ENCODE peak calls at places on chromosomes 16 and 17, in five cellular contexts. One of them, this sample, is unnamed.

GRCh38 chr17:80517641-80518040 is 27.0 kb upstream of the RPTOR start:
- DNase-seq in HepG2: no peak
- DNase-seq in K562: no peak
- DNase-seq in GM12878: no peak
- DNase-seq in HCT116: no peak
- DNase-seq in this sample: no peak

GRCh38 chr17:17079336-17079735 is 37.1 kb downstream of the MPRIP start:
- DNase-seq in HepG2: no peak
- DNase-seq in HCT116: no peak
- DNase-seq in GM12878: no peak
- DNase-seq in K562: peak; percentile 45
- DNase-seq in this sample: no peak

GRCh38 chr17:74351552-74352210 is 10.0 kb downstream of the BTBD17 start:
- DNase-seq in K562: peak; percentile 31
- DNase-seq in GM12878: no peak
- DNase-seq in HepG2: no peak
- DNase-seq in HCT116: no peak
- DNase-seq in this sample: no peak

GRCh38 chr16:13453325-13453724 is 466.6 kb upstream of the ERCC4 start:
- DNase-seq in K562: no peak
- DNase-seq in GM12878: no peak
- DNase-seq in HCT116: no peak
- DNase-seq in HepG2: no peak
- DNase-seq in this sample: no peak

GRCh38 chr16:4726616-4727015 is 7.5 kb downstream of the ANKS3 start:
- DNase-seq in K562: no peak
- DNase-seq in HepG2: no peak
- DNase-seq in GM12878: no peak
- DNase-seq in HCT116: no peak
- DNase-seq in this sample: no peak

GRCh38 chr16:75946058-75946457 is 219.8 kb upstream of the CPHXL start:
- DNase-seq in HepG2: no peak
- DNase-seq in GM12878: no peak
- DNase-seq in HCT116: no peak
- DNase-seq in K562: no peak
- DNase-seq in this sample: no peak

GRCh38 chr17:43917348-43918025 is 10.2 kb upstream of the MPP2 start:
- DNase-seq in HepG2: no peak
- DNase-seq in HCT116: no peak
- DNase-seq in K562: peak; percentile 65
- DNase-seq in GM12878: no peak
- DNase-seq in this sample: no peak

GRCh38 chr17:40363480-40363838 is 1.1 kb downstream of the GJD3 start:
- DNase-seq in K562: peak; percentile 58
- DNase-seq in HCT116: no peak
- DNase-seq in HepG2: no peak
- DNase-seq in GM12878: no peak
- DNase-seq in this sample: no peak

GRCh38 chr16:87618216-87618615 is 15.9 kb downstream of the JPH3 start:
- DNase-seq in K562: no peak
- DNase-seq in HepG2: no peak
- DNase-seq in HCT116: no peak
- DNase-seq in GM12878: no peak
- DNase-seq in this sample: no peak

GRCh38 chr17:3935140-3935542 is 18.9 kb upstream of the P2RX1 start:
- DNase-seq in K562: peak; percentile 70
- DNase-seq in GM12878: no peak
- DNase-seq in HepG2: peak; percentile 73
- DNase-seq in HCT116: peak; percentile 41
- DNase-seq in this sample: peak; percentile 44

GRCh38 chr17:28055546-28056275 is 13.2 kb downstream of the NLK start:
- DNase-seq in HCT116: no peak
- DNase-seq in HepG2: no peak
- DNase-seq in K562: no peak
- DNase-seq in GM12878: no peak
- DNase-seq in this sample: no peak

GRCh38 chr16:22188595-22189442 is 17.3 kb upstream of the EEF2K start:
- DNase-seq in GM12878: peak; percentile 55
- DNase-seq in HepG2: peak; percentile 85
- DNase-seq in HCT116: peak; percentile 70
- DNase-seq in K562: peak; percentile 82
- DNase-seq in this sample: peak; percentile 61

GRCh38 chr17:4719684-4720221 is 9.3 kb downstream of the ARRB2 start:
- DNase-seq in HepG2: no peak
- DNase-seq in HCT116: no peak
- DNase-seq in GM12878: no peak
- DNase-seq in K562: no peak
- DNase-seq in this sample: no peak

GRCh38 chr17:21171309-21171922 is 42.5 kb downstream of the TMEM11 start:
- DNase-seq in HepG2: no peak
- DNase-seq in GM12878: peak; percentile 51
- DNase-seq in K562: no peak
- DNase-seq in HCT116: no peak
- DNase-seq in this sample: no peak

GRCh38 chr17:17713839-17714238 is 32.6 kb downstream of the RAI1 start:
- DNase-seq in GM12878: no peak
- DNase-seq in K562: no peak
- DNase-seq in HCT116: no peak
- DNase-seq in HepG2: peak; percentile 61
- DNase-seq in this sample: no peak

GRCh38 chr17:2030779-2031163 is 818 bp downstream of the DPH1 start:
- DNase-seq in HepG2: no peak
- DNase-seq in K562: peak; percentile 88
- DNase-seq in GM12878: no peak
- DNase-seq in HCT116: peak; percentile 79
- DNase-seq in this sample: no peak

GRCh38 chr16:84218961-84219360 is 20.9 kb downstream of the KCNG4 start:
- DNase-seq in GM12878: no peak
- DNase-seq in K562: no peak
- DNase-seq in HCT116: no peak
- DNase-seq in HepG2: no peak
- DNase-seq in this sample: no peak

GRCh38 chr16:30923554-30924085 is at the start of gene FBXL19:
- DNase-seq in GM12878: no peak
- DNase-seq in K562: no peak
- DNase-seq in HCT116: no peak
- DNase-seq in HepG2: no peak
- DNase-seq in this sample: no peak

GRCh38 chr17:14580494-14580893 is 279.6 kb downstream of the HS3ST3B1 start:
- DNase-seq in K562: no peak
- DNase-seq in GM12878: no peak
- DNase-seq in HepG2: no peak
- DNase-seq in HCT116: no peak
- DNase-seq in this sample: no peak

GRCh38 chr17:15891348-15891747 is 53.6 kb upstream of the ADORA2B start:
- DNase-seq in HCT116: no peak
- DNase-seq in K562: no peak
- DNase-seq in HepG2: no peak
- DNase-seq in GM12878: no peak
- DNase-seq in this sample: no peak

GRCh38 chr16:9913604-9914330 is 268.5 kb downstream of the GRIN2A start:
- DNase-seq in HCT116: no peak
- DNase-seq in GM12878: no peak
- DNase-seq in K562: no peak
- DNase-seq in HepG2: no peak
- DNase-seq in this sample: no peak

GRCh38 chr17:36849871-36850348 is 87.4 kb upstream of the LHX1 start:
- DNase-seq in GM12878: peak; percentile 49
- DNase-seq in K562: peak; percentile 55
- DNase-seq in HepG2: no peak
- DNase-seq in HCT116: peak; percentile 51
- DNase-seq in this sample: no peak

GRCh38 chr17:8964801-8965393 is 610 bp downstream of the PIK3R5 start:
- DNase-seq in HepG2: no peak
- DNase-seq in HCT116: no peak
- DNase-seq in GM12878: no peak
- DNase-seq in K562: no peak
- DNase-seq in this sample: no peak

GRCh38 chr16:82263456-82264159 is 93.6 kb upstream of the MPHOSPH6 start:
- DNase-seq in K562: peak; percentile 78
- DNase-seq in HepG2: peak; percentile 56
- DNase-seq in GM12878: peak; percentile 5
- DNase-seq in HCT116: peak; percentile 53
- DNase-seq in this sample: peak; percentile 68

GRCh38 chr16:15682105-15682570 is 32.1 kb downstream of the NDE1 start:
- DNase-seq in HCT116: peak; percentile 33
- DNase-seq in K562: peak; percentile 86
- DNase-seq in HepG2: peak; percentile 89
- DNase-seq in GM12878: no peak
- DNase-seq in this sample: no peak

GRCh38 chr17:30969989-30970680 is 704 bp upstream of the RNF135 start:
- DNase-seq in HCT116: no peak
- DNase-seq in K562: no peak
- DNase-seq in HepG2: no peak
- DNase-seq in GM12878: no peak
- DNase-seq in this sample: no peak

GRCh38 chr16:35192993-35193392 is 1733.6 kb downstream of the TP53TG3F start:
- DNase-seq in HCT116: no peak
- DNase-seq in HepG2: no peak
- DNase-seq in GM12878: no peak
- DNase-seq in K562: no peak
- DNase-seq in this sample: no peak

GRCh38 chr16:35196313-35196712 is 1736.9 kb downstream of the TP53TG3F start:
- DNase-seq in K562: no peak
- DNase-seq in HepG2: no peak
- DNase-seq in GM12878: no peak
- DNase-seq in HCT116: no peak
- DNase-seq in this sample: no peak

GRCh38 chr16:35195173-35195863 is 1735.9 kb downstream of the TP53TG3F start:
- DNase-seq in GM12878: no peak
- DNase-seq in K562: peak; percentile 24
- DNase-seq in HepG2: no peak
- DNase-seq in HCT116: no peak
- DNase-seq in this sample: no peak

GRCh38 chr16:35193956-35194355 is 1734.5 kb downstream of the TP53TG3F start:
- DNase-seq in HepG2: no peak
- DNase-seq in GM12878: no peak
- DNase-seq in K562: no peak
- DNase-seq in HCT116: no peak
- DNase-seq in this sample: no peak

DNA sequence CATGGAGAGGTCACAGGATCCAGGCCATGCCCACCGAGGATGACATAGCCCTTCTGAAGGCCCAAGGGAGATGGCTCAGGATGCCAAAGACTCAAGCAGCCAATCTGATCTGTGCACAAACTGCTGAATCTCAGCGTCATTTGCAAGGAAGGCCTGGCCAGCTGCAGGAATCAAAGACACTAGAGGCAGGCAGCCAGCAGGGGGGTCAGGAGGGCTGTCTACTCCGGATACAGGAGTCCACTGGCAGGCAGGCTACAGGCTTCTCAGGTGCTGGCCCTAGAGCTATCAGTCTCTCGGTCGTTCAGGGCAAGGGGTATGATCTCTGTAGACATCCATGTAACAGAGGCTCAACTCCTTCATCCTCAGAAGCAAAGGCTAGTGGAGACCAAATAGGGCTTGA is 1735.3 kb downstream of the TP53TG3F start:
- DNase-seq in GM12878: no peak
- DNase-seq in K562: no peak
- DNase-seq in HCT116: no peak
- DNase-seq in HepG2: no peak
- DNase-seq in this sample: no peak
- H3K9me3 ChIP-seq in GM12878: no peaks in the 10 kb centered on the region
- H3K9me3 ChIP-seq in K562: no peaks in the 10 kb centered on the region
- H3K9me3 ChIP-seq in HCT116: no peaks in the 10 kb centered on the region
- H3K9me3 ChIP-seq in HepG2: peaks cover 59% of the 10 kb centered on the region
- H3K9me3 ChIP-seq in this sample: peaks cover 67% of the 10 kb centered on the region

GRCh38 chr17:50352072-50352692 is 6.3 kb downstream of the XYLT2 start:
- DNase-seq in HCT116: no peak
- DNase-seq in GM12878: no peak
- DNase-seq in K562: no peak
- DNase-seq in HepG2: no peak
- DNase-seq in this sample: no peak

GRCh38 chr17:50353600-50354195 is 7.8 kb downstream of the XYLT2 start:
- DNase-seq in K562: no peak
- DNase-seq in HCT116: no peak
- DNase-seq in GM12878: no peak
- DNase-seq in HepG2: no peak
- DNase-seq in this sample: no peak

GRCh38 chr17:50354776-50355175 is 8.8 kb downstream of the XYLT2 start:
- DNase-seq in HepG2: no peak
- DNase-seq in GM12878: no peak
- DNase-seq in K562: no peak
- DNase-seq in HCT116: no peak
- DNase-seq in this sample: no peak

GRCh38 chr17:50354198-50354597 is 8.3 kb downstream of the XYLT2 start:
- DNase-seq in HCT116: no peak
- DNase-seq in HepG2: no peak
- DNase-seq in K562: no peak
- DNase-seq in GM12878: no peak
- DNase-seq in this sample: no peak

DNA sequence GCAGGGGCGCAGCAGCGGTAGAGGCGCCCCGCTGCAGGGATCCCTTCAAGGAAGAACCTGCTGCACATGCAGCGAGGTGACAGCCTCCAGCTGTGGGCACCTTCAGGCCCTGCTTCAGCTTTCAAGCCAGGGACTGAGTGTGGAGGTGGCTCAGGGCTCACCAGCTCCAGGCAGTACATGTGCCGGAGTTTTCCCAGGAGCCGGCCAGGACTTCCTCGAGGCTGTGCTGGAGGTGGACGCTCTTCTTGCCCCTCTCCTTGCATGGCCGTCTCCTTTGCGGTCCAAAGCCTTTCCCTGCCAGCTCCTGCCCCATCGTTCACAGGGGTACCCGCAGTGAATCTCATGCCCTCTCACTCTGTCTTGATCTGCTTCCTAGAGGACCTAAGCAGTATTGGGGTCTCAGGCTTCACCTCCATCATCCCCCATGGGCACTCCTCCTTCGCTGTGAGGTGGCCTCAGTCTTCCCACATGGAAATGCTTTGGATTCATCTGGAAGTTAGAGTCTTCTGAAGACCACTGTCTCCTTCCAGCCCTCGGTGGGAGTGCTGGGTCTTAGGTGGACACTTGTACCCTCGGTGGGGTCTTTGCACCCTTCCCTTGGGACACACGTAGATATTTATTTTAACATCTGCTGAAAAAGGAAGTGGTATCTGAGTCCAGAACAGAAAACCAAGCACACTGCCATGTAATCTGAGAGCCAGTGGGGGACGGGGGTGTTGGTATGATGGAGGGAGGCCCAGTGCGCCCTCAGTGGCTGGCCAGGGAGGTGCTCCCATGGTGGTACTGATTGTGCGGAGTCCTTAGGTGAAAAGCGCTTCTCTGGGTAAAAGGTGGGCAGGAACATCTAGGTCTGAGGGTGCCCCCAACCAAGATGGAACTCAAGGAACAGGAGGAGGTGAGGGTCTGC is 7.0 kb downstream of the XYLT2 start:
- DNase-seq in HCT116: no peak
- DNase-seq in HepG2: no peak
- DNase-seq in K562: no peak
- DNase-seq in GM12878: no peak
- DNase-seq in this sample: no peak
- TF ChIP-seq SRF in HCT116: no peak
- TF ChIP-seq SRF in HepG2: no peak
- TF ChIP-seq SRF in K562: no peak
- TF ChIP-seq SRF in GM12878: no peak
- TF ChIP-seq SRF in this sample: no peak

GRCh38 chr16:65771707-65772106 is 594.8 kb upstream of the CDH5 start:
- DNase-seq in HepG2: no peak
- DNase-seq in HCT116: no peak
- DNase-seq in GM12878: no peak
- DNase-seq in K562: no peak
- DNase-seq in this sample: no peak
- H3K9me3 ChIP-seq in HepG2: peaks cover 33% of the 10 kb centered on the region
- H3K9me3 ChIP-seq in HCT116: no peaks in the 10 kb centered on the region
- H3K9me3 ChIP-seq in GM12878: no peaks in the 10 kb centered on the region
- H3K9me3 ChIP-seq in K562: peaks cover 19% of the 10 kb centered on the region
- H3K9me3 ChIP-seq in this sample: peaks cover 27% of the 10 kb centered on the region

GRCh38 chr17:71900830-71901229 is 220.0 kb upstream of the SOX9 start:
- DNase-seq in HepG2: no peak
- DNase-seq in HCT116: peak; percentile 81
- DNase-seq in GM12878: no peak
- DNase-seq in K562: no peak
- DNase-seq in this sample: no peak
- TF ChIP-seq SRF in HepG2: no peak
- TF ChIP-seq SRF in HCT116: peak; percentile 78
- TF ChIP-seq SRF in GM12878: no peak
- TF ChIP-seq SRF in K562: no peak
- TF ChIP-seq SRF in this sample: no peak

This sample was measured in H1.